ENCODE peak calls at places on chromosomes 3 and 15, in nine cellular contexts. B is PC-9, T is A673, O is heart right ventricle, E is fibroblast of lung, C is GM23338, V is sigmoid colon, R is dorsolateral prefrontal cortex, A is left ventricle myocardium inferior. S is an unnamed sample.

GRCh38 chr3:52053307-52054304 is 2.8 kb downstream of the DUSP7 start:
- DNase-seq in B (peak; percentile 30), T (peak; percentile 21), O (peak; percentile 49), E (no peak), C (no peak), V (no peak), R (peak; percentile 68), A (no peak), S (no peak)

GRCh38 chr3:194344012-194344411 is 7.1 kb downstream of the CPN2 start:
- DNase-seq in B (peak; percentile 50), T (peak; percentile 73), O (peak; percentile 75), E (peak; percentile 39), C (peak; percentile 90), V (peak; percentile 86), R (peak; percentile 79), A (peak; percentile 77), S (peak; percentile 47)

GRCh38 chr3:195176776-195177175 is 94.2 kb downstream of the XXYLT1 start:
- DNase-seq in B (no peak), T (no peak), O (no peak), E (no peak), C (no peak), V (peak; percentile 40), R (no peak), A (no peak), S (no peak)

GRCh38 chr3:170741756-170742530 is 128.1 kb downstream of the RPL22L1 start:
- DNase-seq in B (peak; percentile 96), T (no peak), O (no peak), E (peak; percentile 63), C (no peak), V (no peak), R (no peak), A (no peak), S (no peak)

GRCh38 chr3:135368781-135369180 is 573.7 kb downstream of the EPHB1 start:
- DNase-seq in B (no peak), T (no peak), O (no peak), E (no peak), C (no peak), V (no peak), R (no peak), A (no peak), S (no peak)

GRCh38 chr3:129017531-129017899 is 16.4 kb downstream of the EFCC1 start:
- DNase-seq in B (no peak), T (no peak), O (no peak), E (no peak), C (no peak), V (no peak), R (no peak), A (no peak), S (no peak)

GRCh38 chr3:43953814-43954241 is 263.1 kb downstream of the ABHD5 start:
- DNase-seq in B (peak; percentile 71), T (no peak), O (no peak), E (peak; percentile 68), C (no peak), V (no peak), R (no peak), A (no peak), S (no peak)

GRCh38 chr15:90686435-90687218 is 30.5 kb upstream of the BLM start:
- DNase-seq in B (no peak), T (no peak), O (no peak), E (no peak), C (no peak), V (no peak), R (no peak), A (no peak), S (no peak)

GRCh38 chr3:194308635-194309213 is 42.4 kb downstream of the CPN2 start:
- DNase-seq in B (no peak), T (peak; percentile 63), O (no peak), E (no peak), C (no peak), V (peak; percentile 30), R (no peak), A (no peak), S (no peak)

GRCh38 chr3:13537244-13537921 is 11.5 kb upstream of the FBLN2 start:
- DNase-seq in B (no peak), T (no peak), O (no peak), E (no peak), C (no peak), V (no peak), R (no peak), A (no peak), S (no peak)

GRCh38 chr3:13536832-13537231 is 12.1 kb upstream of the FBLN2 start:
- DNase-seq in B (no peak), T (no peak), O (no peak), E (no peak), C (peak; percentile 42), V (no peak), R (no peak), A (no peak), S (no peak)

GRCh38 chr3:13535526-13535875 is 13.4 kb upstream of the FBLN2 start:
- DNase-seq in B (no peak), T (no peak), O (no peak), E (no peak), C (no peak), V (no peak), R (no peak), A (no peak), S (no peak)

GRCh38 chr3:13533823-13534435 is 15.0 kb upstream of the FBLN2 start:
- DNase-seq in B (peak; percentile 88), T (no peak), O (no peak), E (no peak), C (no peak), V (no peak), R (no peak), A (no peak), S (no peak)

DNA sequence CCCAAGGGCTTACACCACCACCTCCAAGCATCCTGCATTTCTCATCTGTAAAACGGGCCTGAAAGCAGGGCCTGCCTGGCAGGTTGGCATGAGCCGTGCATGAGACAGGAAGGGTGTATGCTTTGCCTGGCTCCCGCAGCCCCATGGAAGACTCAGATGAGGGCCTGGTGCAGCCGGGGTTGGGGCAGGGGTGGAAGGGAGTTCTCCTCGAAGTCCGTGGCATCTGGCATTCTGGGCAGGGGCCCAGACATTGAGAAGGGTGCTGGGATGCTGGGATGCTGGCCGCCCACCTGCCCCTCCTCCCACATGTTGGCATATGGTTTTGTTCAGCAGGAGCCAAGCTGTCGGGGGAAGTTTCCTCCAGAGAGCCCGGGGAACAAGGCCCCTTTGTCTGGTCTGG is 13.0 kb upstream of the FBLN2 start:
- DNase-seq in B (no peak), T (no peak), O (no peak), E (no peak), C (no peak), V (peak; percentile 73), R (peak; percentile 66), A (no peak), S (no peak)
- H3K27ac ChIP-seq in B (no peak overlapping the region), T (no peak overlapping the region), O (no peak overlapping the region), E (no peak overlapping the region), C (no peak overlapping the region), V (no peak overlapping the region), R (peak overlapping the region; percentile 0), A (no peak overlapping the region), S (no peak overlapping the region)

DNA sequence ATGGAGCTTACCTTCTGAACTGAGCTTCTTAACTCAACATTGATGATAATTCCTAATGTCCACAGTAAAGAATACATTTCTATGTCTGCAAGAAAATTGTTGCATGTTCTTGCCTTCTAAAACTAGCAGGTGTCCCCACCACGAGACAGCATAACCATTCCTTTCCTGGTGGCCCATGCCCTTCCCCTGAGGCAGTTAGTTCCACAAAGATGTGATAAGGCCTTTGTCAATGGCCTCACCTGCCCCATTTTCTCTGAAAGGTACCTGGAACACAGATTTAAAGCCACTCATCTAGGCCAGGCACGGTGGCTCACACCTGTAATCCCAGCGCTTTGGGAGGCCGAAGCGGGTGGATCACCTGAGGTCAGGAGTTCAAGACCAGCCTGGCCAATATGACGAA is 21.0 kb upstream of the HTR3E start:
- DNase-seq in B (no peak), T (no peak), O (no peak), E (no peak), C (no peak), V (no peak), R (no peak), A (no peak), S (no peak)
- TF ChIP-seq CTCF in B (no peak), T (no peak), O (no peak), E (no peak), C (no peak), V (no peak), R (no peak), A (no peak), S (no peak)

DNA sequence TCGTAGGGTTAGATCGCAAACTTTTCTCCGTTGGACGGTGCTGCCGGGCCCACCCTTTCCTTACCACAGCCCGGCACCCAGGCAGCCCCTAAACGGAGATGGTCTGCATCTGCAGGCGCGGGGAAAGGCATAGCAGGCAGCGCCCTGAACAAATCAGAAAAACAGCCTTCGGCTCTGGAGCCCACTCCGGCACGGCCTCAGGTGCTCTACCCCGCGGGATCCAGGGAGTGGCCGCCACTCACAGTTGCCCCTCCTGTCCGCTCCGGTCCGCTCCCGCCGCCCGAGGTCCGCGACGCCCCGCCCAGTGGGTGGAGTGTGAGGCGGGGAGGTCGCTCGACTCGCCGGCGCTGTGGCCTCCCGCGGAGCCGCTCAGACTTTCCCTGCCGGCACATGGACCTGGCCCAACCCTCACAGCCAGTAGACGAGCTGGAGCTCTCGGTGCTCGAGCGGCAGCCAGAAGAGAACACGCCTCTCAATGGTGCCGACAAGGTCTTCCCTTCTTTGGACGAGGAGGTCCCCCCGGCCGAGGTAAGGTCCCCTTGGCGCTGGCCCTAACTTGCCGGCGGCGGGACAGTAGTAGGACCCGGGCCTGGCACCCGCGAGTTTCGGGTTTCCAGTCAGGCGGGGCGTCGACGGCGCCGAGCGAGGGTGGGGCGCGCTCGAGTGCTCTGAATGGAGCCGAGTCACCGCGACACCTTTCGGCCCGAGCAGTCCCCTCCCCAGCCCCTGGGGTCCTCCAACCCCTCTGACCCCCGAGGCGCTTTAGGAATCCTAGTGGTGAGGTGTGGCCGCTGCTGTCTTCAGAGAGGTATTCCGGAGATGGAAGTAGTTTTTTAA is at the start of gene C3orf52:
- DNase-seq in B (peak; percentile 87), T (peak; percentile 61), O (peak; percentile 85), E (peak; percentile 83), C (peak; percentile 96), V (peak; percentile 86), R (peak; percentile 48), A (peak; percentile 85), S (peak; percentile 89)
- H3K4me3 ChIP-seq in B (peak within 1 kb of the TSS; percentile 80), T (peak within 1 kb of the TSS; percentile 41), O (peak within 1 kb of the TSS; percentile 50), E (peak within 1 kb of the TSS; percentile 63), C (peak within 1 kb of the TSS; percentile 94), V (peak within 1 kb of the TSS; percentile 58), R (peak within 1 kb of the TSS; percentile 65), A (peak within 1 kb of the TSS; percentile 73), S (peak within 1 kb of the TSS; percentile 43)

GRCh38 chr3:38032328-38032865 is 3.0 kb upstream of the PLCD1 start:
- DNase-seq in B (no peak), T (no peak), O (no peak), E (no peak), C (no peak), V (no peak), R (no peak), A (no peak), S (no peak)

GRCh38 chr3:38029400-38030125 is at the start of gene PLCD1:
- DNase-seq in B (no peak), T (no peak), O (peak; percentile 82), E (peak; percentile 64), C (peak; percentile 90), V (peak; percentile 90), R (peak; percentile 56), A (peak; percentile 84), S (no peak)

GRCh38 chr3:38028621-38029361 is 651 bp downstream of the PLCD1 start:
- DNase-seq in B (no peak), T (no peak), O (no peak), E (no peak), C (peak; percentile 54), V (no peak), R (no peak), A (no peak), S (no peak)

GRCh38 chr3:38030126-38031021 is 932 bp upstream of the PLCD1 start:
- DNase-seq in B (peak; percentile 56), T (no peak), O (no peak), E (no peak), C (no peak), V (no peak), R (no peak), A (no peak), S (no peak)

GRCh38 chr3:38031022-38031994 is 1.9 kb upstream of the PLCD1 start:
- DNase-seq in B (peak; percentile 79), T (no peak), O (no peak), E (peak; percentile 38), C (no peak), V (peak; percentile 83), R (no peak), A (no peak), S (no peak)
- H3K27ac ChIP-seq in B (peak overlapping the region; percentile 87), T (no peak overlapping the region), O (no peak overlapping the region), E (no peak overlapping the region), C (no peak overlapping the region), V (peak overlapping the region; percentile 75), R (peak overlapping the region; percentile 71), A (peak overlapping the region; percentile 88), S (no peak overlapping the region)

S was measured in WERI-Rb-1.